ENCODE peak calls at places on chromosomes 7 and 10, in five cellular contexts. One of them, this sample, is unnamed. For H3K27me3, the result is how much of the 10 kb centered on the place peaks cover.

GRCh38 chr10:28973309-28973972 is 296.1 kb downstream of the BAMBI start:
- DNase-seq in AG04450: no peak
- DNase-seq in right atrium auricular region: no peak
- DNase-seq in CD8-positive, alpha-beta T cell: no peak
- DNase-seq in heart left ventricle: no peak
- DNase-seq in this sample: no peak

GRCh38 chr10:4243651-4244050 is 458.6 kb upstream of the KLF6 start:
- DNase-seq in AG04450: peak
- DNase-seq in right atrium auricular region: no peak
- DNase-seq in CD8-positive, alpha-beta T cell: no peak
- DNase-seq in heart left ventricle: no peak
- DNase-seq in this sample: no peak

GRCh38 chr7:130566168-130566897 is 74.4 kb downstream of the MEST start:
- DNase-seq in AG04450: no peak
- DNase-seq in right atrium auricular region: peak
- DNase-seq in CD8-positive, alpha-beta T cell: no peak
- DNase-seq in heart left ventricle: peak
- DNase-seq in this sample: no peak

GRCh38 chr7:129433823-129434171 is 435 bp upstream of the STRIP2 start:
- DNase-seq in AG04450: no peak
- DNase-seq in right atrium auricular region: no peak
- DNase-seq in CD8-positive, alpha-beta T cell: peak
- DNase-seq in heart left ventricle: no peak
- DNase-seq in this sample: peak

GRCh38 chr7:98862203-98862602 is 7.6 kb downstream of the TMEM130 start:
- DNase-seq in AG04450: no peak
- DNase-seq in right atrium auricular region: no peak
- DNase-seq in CD8-positive, alpha-beta T cell: no peak
- DNase-seq in heart left ventricle: no peak
- DNase-seq in this sample: no peak

GRCh38 chr10:102113956-102114857 is 6.0 kb downstream of the LDB1 start:
- DNase-seq in AG04450: no peak
- DNase-seq in right atrium auricular region: no peak
- DNase-seq in CD8-positive, alpha-beta T cell: no peak
- DNase-seq in heart left ventricle: peak
- DNase-seq in this sample: no peak

GRCh38 chr10:130341325-130341724 is 205.1 kb downstream of the GLRX3 start:
- DNase-seq in AG04450: no peak
- DNase-seq in right atrium auricular region: peak
- DNase-seq in CD8-positive, alpha-beta T cell: no peak
- DNase-seq in heart left ventricle: no peak
- DNase-seq in this sample: no peak

GRCh38 chr7:133887459-133887858 is 239.7 kb upstream of the LRGUK start:
- DNase-seq in AG04450: no peak
- DNase-seq in right atrium auricular region: no peak
- DNase-seq in CD8-positive, alpha-beta T cell: no peak
- DNase-seq in heart left ventricle: no peak
- DNase-seq in this sample: no peak

GRCh38 chr7:138477581-138477980 is 17.5 kb downstream of the TRIM24 start:
- DNase-seq in AG04450: no peak
- DNase-seq in right atrium auricular region: no peak
- DNase-seq in CD8-positive, alpha-beta T cell: no peak
- DNase-seq in heart left ventricle: no peak
- DNase-seq in this sample: no peak

GRCh38 chr7:57305192-57305748 is 144.7 kb upstream of the ZNF716 start:
- DNase-seq in AG04450: no peak
- DNase-seq in right atrium auricular region: no peak
- DNase-seq in CD8-positive, alpha-beta T cell: no peak
- DNase-seq in heart left ventricle: no peak
- DNase-seq in this sample: no peak

GRCh38 chr10:118692911-118693310 is 61.9 kb downstream of the CACUL1 start:
- DNase-seq in AG04450: peak
- DNase-seq in right atrium auricular region: no peak
- DNase-seq in CD8-positive, alpha-beta T cell: no peak
- DNase-seq in heart left ventricle: no peak
- DNase-seq in this sample: no peak

GRCh38 chr10:23886355-23886754 is 322.6 kb upstream of the KIAA1217 start:
- DNase-seq in AG04450: no peak
- DNase-seq in right atrium auricular region: no peak
- DNase-seq in CD8-positive, alpha-beta T cell: no peak
- DNase-seq in heart left ventricle: no peak
- DNase-seq in this sample: no peak

GRCh38 chr7:16619979-16620408 is 25.6 kb downstream of the ANKMY2 start:
- DNase-seq in AG04450: no peak
- DNase-seq in right atrium auricular region: no peak
- DNase-seq in CD8-positive, alpha-beta T cell: no peak
- DNase-seq in heart left ventricle: no peak
- DNase-seq in this sample: no peak

GRCh38 chr10:82148764-82149163 is 273.8 kb downstream of the NRG3 start:
- DNase-seq in AG04450: no peak
- DNase-seq in right atrium auricular region: no peak
- DNase-seq in CD8-positive, alpha-beta T cell: no peak
- DNase-seq in heart left ventricle: no peak
- DNase-seq in this sample: no peak

GRCh38 chr10:82150123-82150900 is 275.3 kb downstream of the NRG3 start:
- DNase-seq in AG04450: no peak
- DNase-seq in right atrium auricular region: no peak
- DNase-seq in CD8-positive, alpha-beta T cell: no peak
- DNase-seq in heart left ventricle: no peak
- DNase-seq in this sample: no peak
- TF ChIP-seq CTCF in AG04450: no peak
- TF ChIP-seq CTCF in right atrium auricular region: no peak
- TF ChIP-seq CTCF in CD8-positive, alpha-beta T cell: no peak
- TF ChIP-seq CTCF in heart left ventricle: no peak
- TF ChIP-seq CTCF in this sample: no peak

GRCh38 chr10:97726636-97727178 is 10.2 kb upstream of the ZFYVE27 start:
- DNase-seq in AG04450: peak
- DNase-seq in right atrium auricular region: no peak
- DNase-seq in CD8-positive, alpha-beta T cell: no peak
- DNase-seq in heart left ventricle: no peak
- DNase-seq in this sample: no peak
- H3K4me3 ChIP-seq in AG04450: no peak
- H3K4me3 ChIP-seq in right atrium auricular region: no peak
- H3K4me3 ChIP-seq in CD8-positive, alpha-beta T cell: no peak
- H3K4me3 ChIP-seq in heart left ventricle: peak
- H3K4me3 ChIP-seq in this sample: no peak

GRCh38 chr7:93566876-93567275 is 7.6 kb downstream of the CALCR start:
- DNase-seq in AG04450: no peak
- DNase-seq in right atrium auricular region: no peak
- DNase-seq in CD8-positive, alpha-beta T cell: no peak
- DNase-seq in heart left ventricle: no peak
- DNase-seq in this sample: no peak
- H3K27me3 ChIP-seq in AG04450: under half
- H3K27me3 ChIP-seq in right atrium auricular region: under half
- H3K27me3 ChIP-seq in CD8-positive, alpha-beta T cell: under half
- H3K27me3 ChIP-seq in heart left ventricle: under half
- H3K27me3 ChIP-seq in this sample: under half

GRCh38 chr10:74754397-74754796 is 72.0 kb upstream of the KAT6B start:
- DNase-seq in AG04450: no peak
- DNase-seq in right atrium auricular region: no peak
- DNase-seq in CD8-positive, alpha-beta T cell: no peak
- DNase-seq in heart left ventricle: no peak
- DNase-seq in this sample: no peak

GRCh38 chr10:74748632-74749031 is 77.8 kb upstream of the KAT6B start:
- DNase-seq in AG04450: no peak
- DNase-seq in right atrium auricular region: no peak
- DNase-seq in CD8-positive, alpha-beta T cell: no peak
- DNase-seq in heart left ventricle: no peak
- DNase-seq in this sample: no peak

GRCh38 chr10:74752371-74752990 is 73.9 kb upstream of the KAT6B start:
- DNase-seq in AG04450: no peak
- DNase-seq in right atrium auricular region: no peak
- DNase-seq in CD8-positive, alpha-beta T cell: no peak
- DNase-seq in heart left ventricle: no peak
- DNase-seq in this sample: no peak

GRCh38 chr10:74753295-74754211 is 72.8 kb upstream of the KAT6B start:
- DNase-seq in AG04450: no peak
- DNase-seq in right atrium auricular region: no peak
- DNase-seq in CD8-positive, alpha-beta T cell: no peak
- DNase-seq in heart left ventricle: no peak
- DNase-seq in this sample: no peak

GRCh38 chr10:74750848-74751274 is 75.5 kb upstream of the KAT6B start:
- DNase-seq in AG04450: no peak
- DNase-seq in right atrium auricular region: no peak
- DNase-seq in CD8-positive, alpha-beta T cell: no peak
- DNase-seq in heart left ventricle: no peak
- DNase-seq in this sample: no peak
- TF ChIP-seq CTCF in AG04450: no peak
- TF ChIP-seq CTCF in right atrium auricular region: no peak
- TF ChIP-seq CTCF in CD8-positive, alpha-beta T cell: no peak
- TF ChIP-seq CTCF in heart left ventricle: no peak
- TF ChIP-seq CTCF in this sample: no peak

GRCh38 chr10:108591417-108591816 is 1331.9 kb downstream of the XPNPEP1 start:
- DNase-seq in AG04450: no peak
- DNase-seq in right atrium auricular region: no peak
- DNase-seq in CD8-positive, alpha-beta T cell: no peak
- DNase-seq in heart left ventricle: no peak
- DNase-seq in this sample: no peak
- H3K4me3 ChIP-seq in AG04450: no peak
- H3K4me3 ChIP-seq in right atrium auricular region: no peak
- H3K4me3 ChIP-seq in CD8-positive, alpha-beta T cell: no peak
- H3K4me3 ChIP-seq in heart left ventricle: no peak
- H3K4me3 ChIP-seq in this sample: no peak

This sample was measured in tibial nerve.